ENCODE peak calls at places on chromosome 7, in five cellular contexts. T, G, M, P and F are unnamed samples.

GRCh38 chr7:70694357-70694908 is 437.5 kb upstream of the GALNT17 start:
- DNase-seq in T (peak), G (no peak), M (peak), P (no peak), F (no peak)

GRCh38 chr7:155356323-155357105 is 58.8 kb downstream of the INSIG1 start:
- DNase-seq in T (no peak), G (no peak), M (no peak), P (no peak), F (peak)

GRCh38 chr7:55060690-55061414 is 42.0 kb downstream of the EGFR start:
- DNase-seq in T (no peak), G (peak), M (no peak), P (no peak), F (peak)

GRCh38 chr7:101378808-101379207 is 16.1 kb downstream of the COL26A1 start:
- DNase-seq in T (no peak), G (no peak), M (no peak), P (no peak), F (no peak)

GRCh38 chr7:4299431-4299830 is 382.7 kb upstream of the FOXK1 start:
- DNase-seq in T (no peak), G (no peak), M (no peak), P (no peak), F (no peak)

GRCh38 chr7:1911571-1911970 is 241.5 kb downstream of the ELFN1 start:
- DNase-seq in T (no peak), G (no peak), M (no peak), P (no peak), F (no peak)

GRCh38 chr7:113013761-113014449 is 72.7 kb downstream of the GPR85 start:
- DNase-seq in T (no peak), G (no peak), M (no peak), P (no peak), F (no peak)

GRCh38 chr7:133052357-133052756 is 29.5 kb downstream of the CHCHD3 start:
- DNase-seq in T (no peak), G (no peak), M (no peak), P (no peak), F (no peak)

GRCh38 chr7:19617921-19618320 is 90.9 kb downstream of the POLR1F start:
- DNase-seq in T (no peak), G (peak), M (no peak), P (no peak), F (no peak)

GRCh38 chr7:116229359-116229758 is 19.0 kb downstream of the TES start:
- DNase-seq in T (no peak), G (no peak), M (no peak), P (no peak), F (no peak)

GRCh38 chr7:131591674-131592328 is 35.4 kb upstream of the PODXL start:
- DNase-seq in T (no peak), G (no peak), M (no peak), P (no peak), F (no peak)

GRCh38 chr7:68015098-68015497 is 1018.5 kb downstream of the TYW1 start:
- DNase-seq in T (no peak), G (no peak), M (no peak), P (no peak), F (no peak)

GRCh38 chr7:133358728-133359127 is 105.8 kb downstream of the EXOC4 start:
- DNase-seq in T (no peak), G (no peak), M (no peak), P (no peak), F (no peak)

GRCh38 chr7:25861704-25862253 is 290.2 kb upstream of the NFE2L3 start:
- DNase-seq in T (no peak), G (no peak), M (peak), P (no peak), F (no peak)